ENCODE peak calls at places on chromosome 1, in seven cellular contexts. E, O, G, Q, M, F and A are unnamed samples.
A peak's percentile ranks its signal among the peaks of the same experiment; 100 is the strongest.

GRCh38 chr1:48917901-48918603 is 141.4 kb upstream of the BEND5 start:
- DNase-seq in E (no peak), O (no peak), G (no peak), Q (no peak), M (peak; percentile 82), F (no peak), A (peak; percentile 11)

GRCh38 chr1:214447557-214447871 is 103.9 kb downstream of the PTPN14 start:
- DNase-seq in E (no peak), O (no peak), G (no peak), Q (peak; percentile 50), M (no peak), F (no peak), A (no peak)

GRCh38 chr1:198560093-198560638 is 19.7 kb upstream of the ATP6V1G3 start:
- DNase-seq in E (peak; percentile 15), O (no peak), G (no peak), Q (peak; percentile 28), M (no peak), F (no peak), A (no peak)

GRCh38 chr1:159752135-159752580 is 28.6 kb upstream of the DUSP23 start:
- DNase-seq in E (peak; percentile 72), O (no peak), G (no peak), Q (peak; percentile 95), M (peak; percentile 76), F (peak; percentile 8), A (no peak)

GRCh38 chr1:85607126-85607912 is 26.8 kb downstream of the CCN1 start:
- DNase-seq in E (peak; percentile 99), O (no peak), G (peak; percentile 35), Q (peak; percentile 100), M (peak; percentile 92), F (no peak), A (no peak)

GRCh38 chr1:231359113-231359512 is 21.0 kb downstream of the SPRTN start:
- DNase-seq in E (peak; percentile 98), O (no peak), G (no peak), Q (peak; percentile 98), M (peak; percentile 39), F (no peak), A (no peak)

GRCh38 chr1:34686531-34686930 is 68.3 kb upstream of the GJB5 start:
- DNase-seq in E (no peak), O (no peak), G (no peak), Q (no peak), M (no peak), F (no peak), A (no peak)

GRCh38 chr1:119774746-119775495 is 6.2 kb upstream of the HMGCS2 start:
- DNase-seq in E (no peak), O (no peak), G (no peak), Q (no peak), M (no peak), F (no peak), A (no peak)

GRCh38 chr1:107404756-107405155 is 263.9 kb downstream of the NTNG1 start:
- DNase-seq in E (peak; percentile 79), O (no peak), G (no peak), Q (no peak), M (no peak), F (no peak), A (no peak)

GRCh38 chr1:43559714-43560113 is 29.0 kb downstream of the PTPRF start:
- DNase-seq in E (no peak), O (no peak), G (no peak), Q (no peak), M (no peak), F (no peak), A (no peak)

GRCh38 chr1:198935371-198935921 is 296.6 kb downstream of the PTPRC start:
- DNase-seq in E (peak; percentile 90), O (peak; percentile 61), G (peak; percentile 82), Q (peak; percentile 99), M (peak; percentile 92), F (no peak), A (peak; percentile 72)